ENCODE peak calls at places on chromosomes 1 and 21, in five cellular contexts. One of them, this sample, is unnamed.

GRCh38 chr1:92123868-92124267 is 43.7 kb downstream of the BTBD8 start:
- DNase-seq in nephron progenitor cell: no peak
- DNase-seq in ELF-1: no peak
- DNase-seq in thyroid gland: no peak
- DNase-seq in stromal cell of bone marrow: no peak
- DNase-seq in this sample: no peak

GRCh38 chr1:167360120-167360519 is 139.4 kb downstream of the POU2F1 start:
- DNase-seq in ELF-1: no peak
- DNase-seq in nephron progenitor cell: no peak
- DNase-seq in thyroid gland: no peak
- DNase-seq in stromal cell of bone marrow: no peak
- DNase-seq in this sample: no peak

GRCh38 chr21:46469275-46469674 is 10.6 kb downstream of the DIP2A start:
- DNase-seq in thyroid gland: no peak
- DNase-seq in ELF-1: no peak
- DNase-seq in stromal cell of bone marrow: no peak
- DNase-seq in nephron progenitor cell: no peak
- DNase-seq in this sample: no peak

GRCh38 chr1:182601926-182602325 is 2.3 kb downstream of the RGS16 start:
- DNase-seq in stromal cell of bone marrow: no peak
- DNase-seq in nephron progenitor cell: no peak
- DNase-seq in ELF-1: no peak
- DNase-seq in thyroid gland: peak
- DNase-seq in this sample: no peak

GRCh38 chr1:21938791-21939538 is 1.9 kb upstream of the HSPG2 start:
- DNase-seq in ELF-1: no peak
- DNase-seq in stromal cell of bone marrow: no peak
- DNase-seq in nephron progenitor cell: no peak
- DNase-seq in thyroid gland: no peak
- DNase-seq in this sample: no peak

GRCh38 chr1:116292929-116293725 is 79.9 kb upstream of the ATP1A1 start:
- DNase-seq in nephron progenitor cell: no peak
- DNase-seq in stromal cell of bone marrow: no peak
- DNase-seq in thyroid gland: no peak
- DNase-seq in ELF-1: no peak
- DNase-seq in this sample: no peak

GRCh38 chr1:74517599-74518051 is 5.2 kb upstream of the LRRC53 start:
- DNase-seq in stromal cell of bone marrow: no peak
- DNase-seq in thyroid gland: no peak
- DNase-seq in ELF-1: no peak
- DNase-seq in nephron progenitor cell: no peak
- DNase-seq in this sample: no peak

GRCh38 chr1:69814926-69815325 is 247.2 kb downstream of the LRRC7 start:
- DNase-seq in stromal cell of bone marrow: no peak
- DNase-seq in nephron progenitor cell: no peak
- DNase-seq in thyroid gland: no peak
- DNase-seq in ELF-1: no peak
- DNase-seq in this sample: no peak

GRCh38 chr1:62187548-62187947 is 7.1 kb upstream of the L1TD1 start:
- DNase-seq in thyroid gland: no peak
- DNase-seq in stromal cell of bone marrow: no peak
- DNase-seq in ELF-1: no peak
- DNase-seq in nephron progenitor cell: no peak
- DNase-seq in this sample: no peak

This sample was measured in endothelial cell.